ENCODE peak calls at places on chromosomes 13 and 19, in seven cellular contexts. One of them, this sample, is unnamed.

GRCh38 chr13:38970380-38971051 is 20.1 kb downstream of the STOML3 start:
- DNase-seq in HFFc6: no peak
- DNase-seq in H1: no peak
- DNase-seq in ELR: no peak
- DNase-seq in RCC 7860: no peak
- DNase-seq in lung microvascular endothelial cell: no peak
- DNase-seq in dermis microvascular lymphatic vessel endothelial cell: no peak
- DNase-seq in this sample: no peak

GRCh38 chr13:88000239-88000638 is 329.1 kb downstream of the SLITRK5 start:
- DNase-seq in HFFc6: no peak
- DNase-seq in H1: no peak
- DNase-seq in ELR: peak
- DNase-seq in RCC 7860: no peak
- DNase-seq in lung microvascular endothelial cell: no peak
- DNase-seq in dermis microvascular lymphatic vessel endothelial cell: no peak
- DNase-seq in this sample: no peak

GRCh38 chr19:39130337-39131254 is 5.0 kb downstream of the PAK4 start:
- DNase-seq in HFFc6: no peak
- DNase-seq in H1: no peak
- DNase-seq in ELR: no peak
- DNase-seq in RCC 7860: no peak
- DNase-seq in lung microvascular endothelial cell: peak
- DNase-seq in dermis microvascular lymphatic vessel endothelial cell: no peak
- DNase-seq in this sample: no peak

GRCh38 chr19:48638831-48639381 is 1.7 kb upstream of the DBP start:
- DNase-seq in HFFc6: no peak
- DNase-seq in H1: peak
- DNase-seq in ELR: no peak
- DNase-seq in RCC 7860: no peak
- DNase-seq in lung microvascular endothelial cell: no peak
- DNase-seq in dermis microvascular lymphatic vessel endothelial cell: no peak
- DNase-seq in this sample: no peak

GRCh38 chr13:106350208-106350607 is 185.3 kb downstream of the EFNB2 start:
- DNase-seq in HFFc6: no peak
- DNase-seq in H1: no peak
- DNase-seq in ELR: no peak
- DNase-seq in RCC 7860: no peak
- DNase-seq in lung microvascular endothelial cell: no peak
- DNase-seq in dermis microvascular lymphatic vessel endothelial cell: no peak
- DNase-seq in this sample: no peak

GRCh38 chr19:2567580-2567979 is 91.7 kb downstream of the GADD45B start:
- DNase-seq in HFFc6: no peak
- DNase-seq in H1: no peak
- DNase-seq in ELR: no peak
- DNase-seq in RCC 7860: no peak
- DNase-seq in lung microvascular endothelial cell: peak
- DNase-seq in dermis microvascular lymphatic vessel endothelial cell: no peak
- DNase-seq in this sample: no peak

GRCh38 chr13:113649212-113649611 is 8.8 kb downstream of the ATP4B start:
- DNase-seq in HFFc6: no peak
- DNase-seq in H1: no peak
- DNase-seq in ELR: no peak
- DNase-seq in RCC 7860: no peak
- DNase-seq in lung microvascular endothelial cell: no peak
- DNase-seq in dermis microvascular lymphatic vessel endothelial cell: no peak
- DNase-seq in this sample: no peak

GRCh38 chr19:50380767-50381166 is 3.4 kb upstream of the POLD1 start:
- DNase-seq in HFFc6: no peak
- DNase-seq in H1: no peak
- DNase-seq in ELR: no peak
- DNase-seq in RCC 7860: no peak
- DNase-seq in lung microvascular endothelial cell: no peak
- DNase-seq in dermis microvascular lymphatic vessel endothelial cell: no peak
- DNase-seq in this sample: no peak

GRCh38 chr13:46119883-46120614 is 15.2 kb upstream of the CPB2 start:
- DNase-seq in HFFc6: peak
- DNase-seq in H1: no peak
- DNase-seq in ELR: peak
- DNase-seq in RCC 7860: peak
- DNase-seq in lung microvascular endothelial cell: peak
- DNase-seq in dermis microvascular lymphatic vessel endothelial cell: no peak
- DNase-seq in this sample: no peak

GRCh38 chr19:35206379-35206778 is 22.2 kb downstream of the FAM187B start:
- DNase-seq in HFFc6: no peak
- DNase-seq in H1: peak
- DNase-seq in ELR: no peak
- DNase-seq in RCC 7860: no peak
- DNase-seq in lung microvascular endothelial cell: no peak
- DNase-seq in dermis microvascular lymphatic vessel endothelial cell: no peak
- DNase-seq in this sample: no peak

GRCh38 chr19:38371081-38371480 is 3.3 kb upstream of the PSMD8 start:
- DNase-seq in HFFc6: no peak
- DNase-seq in H1: no peak
- DNase-seq in ELR: no peak
- DNase-seq in RCC 7860: no peak
- DNase-seq in lung microvascular endothelial cell: no peak
- DNase-seq in dermis microvascular lymphatic vessel endothelial cell: no peak
- DNase-seq in this sample: no peak

GRCh38 chr13:110716235-110716505 is 2.7 kb downstream of the ING1 start:
- DNase-seq in HFFc6: no peak
- DNase-seq in H1: no peak
- DNase-seq in ELR: peak
- DNase-seq in RCC 7860: no peak
- DNase-seq in lung microvascular endothelial cell: peak
- DNase-seq in dermis microvascular lymphatic vessel endothelial cell: no peak
- DNase-seq in this sample: peak

GRCh38 chr13:34294483-34295129 is 476.7 kb downstream of the RFC3 start:
- DNase-seq in HFFc6: no peak
- DNase-seq in H1: no peak
- DNase-seq in ELR: no peak
- DNase-seq in RCC 7860: no peak
- DNase-seq in lung microvascular endothelial cell: no peak
- DNase-seq in dermis microvascular lymphatic vessel endothelial cell: no peak
- DNase-seq in this sample: no peak

GRCh38 chr13:101092985-101093384 is 323.3 kb downstream of the NALCN start:
- DNase-seq in HFFc6: no peak
- DNase-seq in H1: no peak
- DNase-seq in ELR: peak
- DNase-seq in RCC 7860: no peak
- DNase-seq in lung microvascular endothelial cell: no peak
- DNase-seq in dermis microvascular lymphatic vessel endothelial cell: no peak
- DNase-seq in this sample: no peak

GRCh38 chr13:85618514-85618913 is 180.7 kb downstream of the SLITRK6 start:
- DNase-seq in HFFc6: no peak
- DNase-seq in H1: no peak
- DNase-seq in ELR: no peak
- DNase-seq in RCC 7860: no peak
- DNase-seq in lung microvascular endothelial cell: no peak
- DNase-seq in dermis microvascular lymphatic vessel endothelial cell: no peak
- DNase-seq in this sample: no peak

GRCh38 chr13:22137361-22138050 is 466.6 kb downstream of the FGF9 start:
- DNase-seq in HFFc6: no peak
- DNase-seq in H1: no peak
- DNase-seq in ELR: no peak
- DNase-seq in RCC 7860: no peak
- DNase-seq in lung microvascular endothelial cell: no peak
- DNase-seq in dermis microvascular lymphatic vessel endothelial cell: no peak
- DNase-seq in this sample: no peak

GRCh38 chr13:94415484-94415883 is 64.0 kb downstream of the DCT start:
- DNase-seq in HFFc6: no peak
- DNase-seq in H1: no peak
- DNase-seq in ELR: no peak
- DNase-seq in RCC 7860: no peak
- DNase-seq in lung microvascular endothelial cell: no peak
- DNase-seq in dermis microvascular lymphatic vessel endothelial cell: no peak
- DNase-seq in this sample: no peak